ENCODE peak calls at places on chromosomes 13 and 19, in four cellular contexts. One of them, this sample, is unnamed.

GRCh38 chr19:41882568-41883462 is at the start of gene ARHGEF1:
- DNase-seq in brain microvascular endothelial cell: no peak
- DNase-seq in CD8-positive, alpha-beta memory T cell: peak; percentile 74
- DNase-seq in progenitor cell of endocrine pancreas: no peak
- DNase-seq in this sample: no peak

GRCh38 chr13:94859812-94860210 is 147.5 kb upstream of the SOX21 start:
- DNase-seq in brain microvascular endothelial cell: no peak
- DNase-seq in CD8-positive, alpha-beta memory T cell: no peak
- DNase-seq in progenitor cell of endocrine pancreas: no peak
- DNase-seq in this sample: no peak

GRCh38 chr13:46633416-46633815 is 80.4 kb downstream of the LRCH1 start:
- DNase-seq in brain microvascular endothelial cell: peak; percentile 66
- DNase-seq in CD8-positive, alpha-beta memory T cell: no peak
- DNase-seq in progenitor cell of endocrine pancreas: no peak
- DNase-seq in this sample: peak; percentile 32

GRCh38 chr13:36998624-36999041 is 507 bp downstream of the ALG5 start:
- DNase-seq in brain microvascular endothelial cell: no peak
- DNase-seq in CD8-positive, alpha-beta memory T cell: no peak
- DNase-seq in progenitor cell of endocrine pancreas: peak; percentile 24
- DNase-seq in this sample: no peak

GRCh38 chr13:29763426-29764180 is 86.8 kb downstream of the UBL3 start:
- DNase-seq in brain microvascular endothelial cell: no peak
- DNase-seq in CD8-positive, alpha-beta memory T cell: peak; percentile 2
- DNase-seq in progenitor cell of endocrine pancreas: no peak
- DNase-seq in this sample: no peak

GRCh38 chr19:45117167-45117594 is 24.2 kb downstream of the PPP1R37 start:
- DNase-seq in brain microvascular endothelial cell: no peak
- DNase-seq in CD8-positive, alpha-beta memory T cell: peak; percentile 43
- DNase-seq in progenitor cell of endocrine pancreas: no peak
- DNase-seq in this sample: no peak

GRCh38 chr19:38993271-38993670 is 17.7 kb upstream of the FBXO17 start:
- DNase-seq in brain microvascular endothelial cell: peak; percentile 63
- DNase-seq in CD8-positive, alpha-beta memory T cell: no peak
- DNase-seq in progenitor cell of endocrine pancreas: no peak
- DNase-seq in this sample: peak; percentile 74

GRCh38 chr19:33703438-33703750 is 81.6 kb downstream of the CHST8 start:
- DNase-seq in brain microvascular endothelial cell: no peak
- DNase-seq in CD8-positive, alpha-beta memory T cell: no peak
- DNase-seq in progenitor cell of endocrine pancreas: no peak
- DNase-seq in this sample: no peak

GRCh38 chr13:112012004-112012704 is 54.8 kb upstream of the SOX1 start:
- DNase-seq in brain microvascular endothelial cell: no peak
- DNase-seq in CD8-positive, alpha-beta memory T cell: no peak
- DNase-seq in progenitor cell of endocrine pancreas: no peak
- DNase-seq in this sample: no peak

GRCh38 chr13:48162182-48162581 is 67.3 kb upstream of the MED4 start:
- DNase-seq in brain microvascular endothelial cell: no peak
- DNase-seq in CD8-positive, alpha-beta memory T cell: no peak
- DNase-seq in progenitor cell of endocrine pancreas: no peak
- DNase-seq in this sample: no peak

GRCh38 chr19:42563352-42564210 is 31.1 kb downstream of the CEACAM8 start:
- DNase-seq in brain microvascular endothelial cell: peak; percentile 36
- DNase-seq in CD8-positive, alpha-beta memory T cell: no peak
- DNase-seq in progenitor cell of endocrine pancreas: no peak
- DNase-seq in this sample: peak; percentile 49

GRCh38 chr13:96880419-96880818 is 113.9 kb downstream of the OXGR1 start:
- DNase-seq in brain microvascular endothelial cell: no peak
- DNase-seq in CD8-positive, alpha-beta memory T cell: no peak
- DNase-seq in progenitor cell of endocrine pancreas: no peak
- DNase-seq in this sample: no peak